ENCODE peak calls at places on chromosomes 7 and 10, in eight cellular contexts. One of them, this sample, is unnamed.

GRCh38 chr7:36129048-36129534 is 24.0 kb upstream of the EEPD1 start:
- DNase-seq in H1: no peak
- DNase-seq in HCT116: no peak
- DNase-seq in GM23338: no peak
- DNase-seq in GM12878: no peak
- DNase-seq in endothelial cell of umbilical vein: no peak
- DNase-seq in K562: no peak
- DNase-seq in HepG2: peak; percentile 48
- DNase-seq in this sample: no peak

GRCh38 chr7:8982338-8982994 is 549.1 kb downstream of the NXPH1 start:
- DNase-seq in H1: no peak
- DNase-seq in HCT116: no peak
- DNase-seq in GM23338: peak; percentile 23
- DNase-seq in GM12878: no peak
- DNase-seq in endothelial cell of umbilical vein: no peak
- DNase-seq in K562: no peak
- DNase-seq in HepG2: no peak
- DNase-seq in this sample: peak; percentile 12

GRCh38 chr10:3486346-3487065 is 298.5 kb downstream of the KLF6 start:
- DNase-seq in H1: no peak
- DNase-seq in HCT116: peak; percentile 79
- DNase-seq in GM23338: peak; percentile 93
- DNase-seq in GM12878: no peak
- DNase-seq in endothelial cell of umbilical vein: peak; percentile 25
- DNase-seq in K562: no peak
- DNase-seq in HepG2: peak; percentile 20
- DNase-seq in this sample: no peak

GRCh38 chr7:104552102-104552501 is 223.7 kb downstream of the LHFPL3 start:
- DNase-seq in H1: peak; percentile 10
- DNase-seq in HCT116: peak; percentile 2
- DNase-seq in GM23338: peak; percentile 80
- DNase-seq in GM12878: no peak
- DNase-seq in endothelial cell of umbilical vein: peak; percentile 19
- DNase-seq in K562: peak; percentile 47
- DNase-seq in HepG2: peak; percentile 31
- DNase-seq in this sample: peak; percentile 24

GRCh38 chr10:12509016-12509793 is 159.9 kb downstream of the CAMK1D start:
- DNase-seq in H1: no peak
- DNase-seq in HCT116: no peak
- DNase-seq in GM23338: no peak
- DNase-seq in GM12878: peak; percentile 21
- DNase-seq in endothelial cell of umbilical vein: no peak
- DNase-seq in K562: no peak
- DNase-seq in HepG2: no peak
- DNase-seq in this sample: no peak

GRCh38 chr10:52540479-52540984 is 226.5 kb downstream of the DKK1 start:
- DNase-seq in H1: no peak
- DNase-seq in HCT116: no peak
- DNase-seq in GM23338: no peak
- DNase-seq in GM12878: no peak
- DNase-seq in endothelial cell of umbilical vein: peak; percentile 3
- DNase-seq in K562: no peak
- DNase-seq in HepG2: no peak
- DNase-seq in this sample: no peak

GRCh38 chr10:60757422-60757895 is 20.8 kb upstream of the CDK1 start:
- DNase-seq in H1: no peak
- DNase-seq in HCT116: no peak
- DNase-seq in GM23338: peak; percentile 54
- DNase-seq in GM12878: no peak
- DNase-seq in endothelial cell of umbilical vein: no peak
- DNase-seq in K562: no peak
- DNase-seq in HepG2: no peak
- DNase-seq in this sample: no peak

GRCh38 chr10:110165867-110166266 is 41.5 kb upstream of the MXI1 start:
- DNase-seq in H1: no peak
- DNase-seq in HCT116: no peak
- DNase-seq in GM23338: no peak
- DNase-seq in GM12878: no peak
- DNase-seq in endothelial cell of umbilical vein: no peak
- DNase-seq in K562: no peak
- DNase-seq in HepG2: no peak
- DNase-seq in this sample: no peak

GRCh38 chr7:126778101-126778500 is 474.6 kb downstream of the GRM8 start:
- DNase-seq in H1: no peak
- DNase-seq in HCT116: no peak
- DNase-seq in GM23338: peak; percentile 41
- DNase-seq in GM12878: no peak
- DNase-seq in endothelial cell of umbilical vein: no peak
- DNase-seq in K562: no peak
- DNase-seq in HepG2: no peak
- DNase-seq in this sample: no peak

GRCh38 chr7:100706672-100707311 is 871 bp downstream of the POP7 start:
- DNase-seq in H1: no peak
- DNase-seq in HCT116: no peak
- DNase-seq in GM23338: peak; percentile 44
- DNase-seq in GM12878: no peak
- DNase-seq in endothelial cell of umbilical vein: no peak
- DNase-seq in K562: peak; percentile 69
- DNase-seq in HepG2: peak; percentile 61
- DNase-seq in this sample: no peak

GRCh38 chr10:32065871-32066270 is 9.6 kb upstream of the KIF5B start:
- DNase-seq in H1: no peak
- DNase-seq in HCT116: no peak
- DNase-seq in GM23338: no peak
- DNase-seq in GM12878: no peak
- DNase-seq in endothelial cell of umbilical vein: no peak
- DNase-seq in K562: no peak
- DNase-seq in HepG2: no peak
- DNase-seq in this sample: no peak

GRCh38 chr10:62096534-62096933 is 172.1 kb downstream of the RTKN2 start:
- DNase-seq in H1: no peak
- DNase-seq in HCT116: no peak
- DNase-seq in GM23338: no peak
- DNase-seq in GM12878: no peak
- DNase-seq in endothelial cell of umbilical vein: no peak
- DNase-seq in K562: no peak
- DNase-seq in HepG2: no peak
- DNase-seq in this sample: no peak

GRCh38 chr10:62098278-62099121 is 170.1 kb downstream of the RTKN2 start:
- DNase-seq in H1: no peak
- DNase-seq in HCT116: no peak
- DNase-seq in GM23338: no peak
- DNase-seq in GM12878: no peak
- DNase-seq in endothelial cell of umbilical vein: no peak
- DNase-seq in K562: no peak
- DNase-seq in HepG2: peak; percentile 78
- DNase-seq in this sample: no peak

GRCh38 chr10:62092301-62092990 is 176.2 kb downstream of the RTKN2 start:
- DNase-seq in H1: no peak
- DNase-seq in HCT116: no peak
- DNase-seq in GM23338: no peak
- DNase-seq in GM12878: no peak
- DNase-seq in endothelial cell of umbilical vein: no peak
- DNase-seq in K562: no peak
- DNase-seq in HepG2: no peak
- DNase-seq in this sample: no peak

GRCh38 chr10:62093863-62094291 is 174.8 kb downstream of the RTKN2 start:
- DNase-seq in H1: no peak
- DNase-seq in HCT116: no peak
- DNase-seq in GM23338: no peak
- DNase-seq in GM12878: no peak
- DNase-seq in endothelial cell of umbilical vein: peak; percentile 70
- DNase-seq in K562: no peak
- DNase-seq in HepG2: peak; percentile 98
- DNase-seq in this sample: no peak

GRCh38 chr10:62095341-62096071 is 173.1 kb downstream of the RTKN2 start:
- DNase-seq in H1: no peak
- DNase-seq in HCT116: no peak
- DNase-seq in GM23338: no peak
- DNase-seq in GM12878: no peak
- DNase-seq in endothelial cell of umbilical vein: peak; percentile 86
- DNase-seq in K562: no peak
- DNase-seq in HepG2: peak; percentile 94
- DNase-seq in this sample: no peak
- H3K27ac ChIP-seq in H1: no peak overlapping the region
- H3K27ac ChIP-seq in HCT116: no peak overlapping the region
- H3K27ac ChIP-seq in GM23338: no peak overlapping the region
- H3K27ac ChIP-seq in GM12878: no peak overlapping the region
- H3K27ac ChIP-seq in endothelial cell of umbilical vein: no peak overlapping the region
- H3K27ac ChIP-seq in K562: no peak overlapping the region
- H3K27ac ChIP-seq in HepG2: peak overlapping the region; percentile 95
- H3K27ac ChIP-seq in this sample: peak overlapping the region; percentile 89

GRCh38 chr7:131159961-131160361 is 167.7 kb upstream of the MKLN1 start:
- DNase-seq in H1: no peak
- DNase-seq in HCT116: no peak
- DNase-seq in GM23338: no peak
- DNase-seq in GM12878: no peak
- DNase-seq in endothelial cell of umbilical vein: no peak
- DNase-seq in K562: no peak
- DNase-seq in HepG2: no peak
- DNase-seq in this sample: no peak

GRCh38 chr7:131164900-131165254 is 162.8 kb upstream of the MKLN1 start:
- DNase-seq in H1: no peak
- DNase-seq in HCT116: no peak
- DNase-seq in GM23338: no peak
- DNase-seq in GM12878: no peak
- DNase-seq in endothelial cell of umbilical vein: no peak
- DNase-seq in K562: no peak
- DNase-seq in HepG2: no peak
- DNase-seq in this sample: no peak

GRCh38 chr7:131161103-131161502 is 166.6 kb upstream of the MKLN1 start:
- DNase-seq in H1: no peak
- DNase-seq in HCT116: no peak
- DNase-seq in GM23338: no peak
- DNase-seq in GM12878: no peak
- DNase-seq in endothelial cell of umbilical vein: no peak
- DNase-seq in K562: no peak
- DNase-seq in HepG2: no peak
- DNase-seq in this sample: no peak

GRCh38 chr7:131166066-131166465 is 161.6 kb upstream of the MKLN1 start:
- DNase-seq in H1: no peak
- DNase-seq in HCT116: no peak
- DNase-seq in GM23338: no peak
- DNase-seq in GM12878: no peak
- DNase-seq in endothelial cell of umbilical vein: no peak
- DNase-seq in K562: no peak
- DNase-seq in HepG2: no peak
- DNase-seq in this sample: no peak

GRCh38 chr7:131164025-131164899 is 163.4 kb upstream of the MKLN1 start:
- DNase-seq in H1: no peak
- DNase-seq in HCT116: peak; percentile 69
- DNase-seq in GM23338: peak; percentile 15
- DNase-seq in GM12878: no peak
- DNase-seq in endothelial cell of umbilical vein: peak; percentile 11
- DNase-seq in K562: no peak
- DNase-seq in HepG2: no peak
- DNase-seq in this sample: no peak
- TF ChIP-seq POLR2AphosphoS5 in H1: no peak
- TF ChIP-seq POLR2AphosphoS5 in HCT116: no peak
- TF ChIP-seq POLR2AphosphoS5 in GM23338: no peak
- TF ChIP-seq POLR2AphosphoS5 in GM12878: no peak
- TF ChIP-seq POLR2AphosphoS5 in endothelial cell of umbilical vein: no peak
- TF ChIP-seq POLR2AphosphoS5 in K562: no peak
- TF ChIP-seq POLR2AphosphoS5 in HepG2: no peak
- TF ChIP-seq POLR2AphosphoS5 in this sample: no peak

GRCh38 chr10:30057421-30057841 is 2.0 kb downstream of the JCAD start:
- DNase-seq in H1: no peak
- DNase-seq in HCT116: peak; percentile 79
- DNase-seq in GM23338: no peak
- DNase-seq in GM12878: no peak
- DNase-seq in endothelial cell of umbilical vein: peak; percentile 65
- DNase-seq in K562: no peak
- DNase-seq in HepG2: no peak
- DNase-seq in this sample: no peak

GRCh38 chr10:30058570-30059132 is 735 bp downstream of the JCAD start:
- DNase-seq in H1: no peak
- DNase-seq in HCT116: no peak
- DNase-seq in GM23338: peak; percentile 38
- DNase-seq in GM12878: no peak
- DNase-seq in endothelial cell of umbilical vein: peak; percentile 45
- DNase-seq in K562: no peak
- DNase-seq in HepG2: no peak
- DNase-seq in this sample: no peak

GRCh38 chr10:30056767-30057355 is 2.5 kb downstream of the JCAD start:
- DNase-seq in H1: no peak
- DNase-seq in HCT116: peak; percentile 60
- DNase-seq in GM23338: peak; percentile 61
- DNase-seq in GM12878: no peak
- DNase-seq in endothelial cell of umbilical vein: peak; percentile 68
- DNase-seq in K562: no peak
- DNase-seq in HepG2: no peak
- DNase-seq in this sample: no peak

GRCh38 chr10:30058111-30058510 is 1.3 kb downstream of the JCAD start:
- DNase-seq in H1: no peak
- DNase-seq in HCT116: no peak
- DNase-seq in GM23338: no peak
- DNase-seq in GM12878: no peak
- DNase-seq in endothelial cell of umbilical vein: peak; percentile 54
- DNase-seq in K562: no peak
- DNase-seq in HepG2: no peak
- DNase-seq in this sample: no peak

DNA sequence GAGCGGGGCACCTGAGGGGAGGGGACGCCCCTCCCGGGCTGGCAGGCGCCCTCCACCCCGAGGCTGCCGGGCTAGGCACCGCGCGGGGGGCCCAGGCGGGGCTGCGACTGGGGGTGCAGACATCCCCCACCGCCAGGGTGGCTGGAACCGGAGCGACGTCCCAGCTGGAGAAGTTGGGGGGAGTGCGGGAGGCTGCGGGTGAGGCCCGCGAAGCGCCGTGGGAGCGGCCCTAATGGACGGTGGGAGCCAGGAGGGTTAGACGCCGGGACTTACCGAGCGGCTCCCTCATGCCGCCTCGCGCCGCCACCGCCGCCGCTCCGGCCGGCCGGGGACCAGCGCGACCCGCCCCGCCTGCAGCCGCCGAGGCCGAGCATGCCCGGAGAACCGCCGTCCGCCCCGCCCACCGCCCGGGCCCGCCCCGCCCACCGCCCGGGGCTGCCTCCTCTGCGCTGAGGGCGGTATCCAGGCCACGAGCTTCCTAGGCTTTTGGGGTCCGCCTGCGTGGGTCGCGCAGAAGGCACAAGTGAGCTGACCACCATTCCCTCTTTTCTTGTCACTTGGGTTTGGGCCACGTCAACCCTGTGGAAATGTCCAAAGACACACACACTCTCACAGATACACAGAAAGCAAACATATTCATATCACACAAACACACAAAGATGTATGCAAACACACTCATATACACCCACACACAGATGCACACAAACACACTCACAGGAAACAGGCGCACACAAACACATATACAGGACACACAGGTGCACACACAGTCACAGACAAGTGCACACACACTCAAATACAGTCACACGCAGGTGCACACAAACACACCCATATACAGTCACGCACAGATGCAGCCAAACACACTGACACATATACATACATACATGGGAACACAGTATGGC is at the start of gene JCAD:
- DNase-seq in H1: no peak
- DNase-seq in HCT116: no peak
- DNase-seq in GM23338: peak; percentile 73
- DNase-seq in GM12878: no peak
- DNase-seq in endothelial cell of umbilical vein: peak; percentile 69
- DNase-seq in K562: peak; percentile 85
- DNase-seq in HepG2: no peak
- DNase-seq in this sample: no peak
- TF ChIP-seq EZH2 in H1: no peak
- TF ChIP-seq EZH2 in HCT116: no peak
- TF ChIP-seq EZH2 in GM23338: no peak
- TF ChIP-seq EZH2 in GM12878: no peak
- TF ChIP-seq EZH2 in endothelial cell of umbilical vein: no peak
- TF ChIP-seq EZH2 in K562: no peak
- TF ChIP-seq EZH2 in HepG2: no peak
- TF ChIP-seq EZH2 in this sample: no peak

GRCh38 chr7:16810112-16810511 is 5.3 kb upstream of the AGR2 start:
- DNase-seq in H1: no peak
- DNase-seq in HCT116: no peak
- DNase-seq in GM23338: no peak
- DNase-seq in GM12878: no peak
- DNase-seq in endothelial cell of umbilical vein: no peak
- DNase-seq in K562: no peak
- DNase-seq in HepG2: no peak
- DNase-seq in this sample: no peak
- H3K27ac ChIP-seq in H1: no peak overlapping the region
- H3K27ac ChIP-seq in HCT116: no peak overlapping the region
- H3K27ac ChIP-seq in GM23338: no peak overlapping the region
- H3K27ac ChIP-seq in GM12878: no peak overlapping the region
- H3K27ac ChIP-seq in endothelial cell of umbilical vein: no peak overlapping the region
- H3K27ac ChIP-seq in K562: no peak overlapping the region
- H3K27ac ChIP-seq in HepG2: no peak overlapping the region
- H3K27ac ChIP-seq in this sample: no peak overlapping the region

This sample was measured in SK-N-MC.